ENCODE peak calls at places on chromosomes 6 and 20, in ten cellular contexts. B is T1000; P is activated naive CD4-positive, alpha-beta T cell treated with Interleukin-2 at 50 U/mL for 16 hours; F is NCI-H1417; V is glutamatergic neuron; C is mucosa of gallbladder; L is AG09309; Y is HL-60; W is GM20000; M is GM23338. Z is an unnamed sample.

GRCh38 chr20:39249798-39250197 is 287.7 kb downstream of the DHX35 start:
- DNase-seq in B (no peak), P (no peak), F (peak; percentile 41), V (no peak), C (no peak), L (no peak), Y (no peak), W (no peak), M (no peak), Z (no peak)

GRCh38 chr6:117502580-117502979 is 20.1 kb downstream of the DCBLD1 start:
- DNase-seq in B (no peak), P (no peak), F (no peak), V (no peak), C (no peak), L (no peak), Y (no peak), W (no peak), M (no peak), Z (no peak)

GRCh38 chr20:18077157-18077556 is 19.4 kb upstream of the OVOL2 start:
- DNase-seq in B (no peak), P (no peak), F (no peak), V (no peak), C (no peak), L (no peak), Y (no peak), W (no peak), M (peak; percentile 21), Z (no peak)

GRCh38 chr20:57583289-57584257 is 22.7 kb downstream of the PCK1 start:
- DNase-seq in B (no peak), P (no peak), F (no peak), V (no peak), C (no peak), L (no peak), Y (no peak), W (no peak), M (no peak), Z (no peak)

GRCh38 chr6:135531954-135532490 is 34.5 kb upstream of the AHI1 start:
- DNase-seq in B (no peak), P (no peak), F (no peak), V (no peak), C (no peak), L (no peak), Y (no peak), W (no peak), M (no peak), Z (no peak)

GRCh38 chr6:27553123-27553904 is 80.4 kb upstream of the ZNF184 start:
- DNase-seq in B (no peak), P (no peak), F (peak; percentile 35), V (no peak), C (no peak), L (no peak), Y (peak; percentile 33), W (peak; percentile 58), M (peak; percentile 77), Z (peak; percentile 88)

GRCh38 chr6:68296126-68296525 is 339.0 kb upstream of the ADGRB3 start:
- DNase-seq in B (no peak), P (no peak), F (no peak), V (no peak), C (no peak), L (no peak), Y (no peak), W (no peak), M (no peak), Z (no peak)

GRCh38 chr20:62832212-62832922 is 15.5 kb downstream of the COL9A3 start:
- DNase-seq in B (no peak), P (no peak), F (peak; percentile 33), V (peak; percentile 50), C (peak; percentile 32), L (no peak), Y (peak; percentile 98), W (peak; percentile 74), M (peak; percentile 48), Z (peak; percentile 67)

GRCh38 chr6:3965071-3965718 is 113.7 kb downstream of the FAM217A start:
- DNase-seq in B (peak; percentile 11), P (no peak), F (no peak), V (no peak), C (no peak), L (no peak), Y (no peak), W (no peak), M (no peak), Z (no peak)

GRCh38 chr20:50320910-50321796 is 130.5 kb downstream of the CEBPB start:
- DNase-seq in B (peak; percentile 98), P (peak; percentile 22), F (no peak), V (peak; percentile 76), C (peak; percentile 86), L (no peak), Y (no peak), W (no peak), M (peak; percentile 91), Z (peak; percentile 28)

GRCh38 chr6:70327036-70327435 is 24.2 kb upstream of the COL9A1 start:
- DNase-seq in B (no peak), P (no peak), F (no peak), V (no peak), C (no peak), L (no peak), Y (no peak), W (no peak), M (no peak), Z (no peak)

GRCh38 chr6:1143655-1144054 is 168.2 kb upstream of the FOXQ1 start:
- DNase-seq in B (no peak), P (no peak), F (no peak), V (no peak), C (no peak), L (no peak), Y (no peak), W (no peak), M (no peak), Z (no peak)

GRCh38 chr6:170211404-170212025 is 79.4 kb downstream of the DLL1 start:
- DNase-seq in B (no peak), P (no peak), F (no peak), V (no peak), C (peak; percentile 5), L (no peak), Y (no peak), W (no peak), M (no peak), Z (no peak)

GRCh38 chr20:62617711-62618483 is 24.4 kb upstream of the SLCO4A1 start:
- DNase-seq in B (no peak), P (peak; percentile 58), F (no peak), V (no peak), C (no peak), L (no peak), Y (peak; percentile 80), W (peak; percentile 70), M (no peak), Z (peak; percentile 71)

GRCh38 chr20:14401479-14402138 is 64.2 kb upstream of the FLRT3 start:
- DNase-seq in B (no peak), P (no peak), F (peak; percentile 91), V (no peak), C (no peak), L (no peak), Y (no peak), W (no peak), M (peak; percentile 12), Z (peak; percentile 8)

GRCh38 chr20:1965520-1966278 is 28.2 kb downstream of the PDYN start:
- DNase-seq in B (no peak), P (peak; percentile 84), F (peak; percentile 92), V (peak; percentile 90), C (peak; percentile 57), L (no peak), Y (peak; percentile 79), W (peak; percentile 81), M (peak; percentile 90), Z (peak; percentile 78)

GRCh38 chr20:18729426-18729825 is 84.2 kb upstream of the SCP2D1 start:
- DNase-seq in B (no peak), P (no peak), F (peak; percentile 48), V (no peak), C (no peak), L (no peak), Y (no peak), W (no peak), M (no peak), Z (no peak)

GRCh38 chr6:129282053-129282452 is 399.1 kb downstream of the LAMA2 start:
- DNase-seq in B (no peak), P (no peak), F (no peak), V (no peak), C (no peak), L (no peak), Y (no peak), W (no peak), M (no peak), Z (no peak)

GRCh38 chr6:105184921-105185320 is 5.1 kb upstream of the POPDC3 start:
- DNase-seq in B (no peak), P (no peak), F (no peak), V (no peak), C (no peak), L (no peak), Y (no peak), W (no peak), M (no peak), Z (no peak)

GRCh38 chr6:126661646-126662045 is 321.7 kb downstream of the CENPW start:
- DNase-seq in B (no peak), P (no peak), F (no peak), V (no peak), C (no peak), L (peak; percentile 62), Y (no peak), W (no peak), M (no peak), Z (no peak)

GRCh38 chr6:144064402-144064830 is 31.0 kb downstream of the SF3B5 start:
- DNase-seq in B (no peak), P (peak; percentile 79), F (peak; percentile 83), V (peak; percentile 27), C (peak; percentile 18), L (no peak), Y (peak; percentile 51), W (peak; percentile 69), M (peak; percentile 66), Z (peak; percentile 67)

GRCh38 chr6:3267162-3267561 is 8.4 kb downstream of the PSMG4 start:
- DNase-seq in B (no peak), P (no peak), F (no peak), V (no peak), C (no peak), L (no peak), Y (no peak), W (no peak), M (no peak), Z (no peak)

GRCh38 chr6:39092124-39092523 is 22.9 kb downstream of the SAYSD1 start:
- DNase-seq in B (no peak), P (no peak), F (peak; percentile 84), V (no peak), C (no peak), L (no peak), Y (no peak), W (no peak), M (peak; percentile 82), Z (peak; percentile 29)

GRCh38 chr20:63582382-63583063 is 8.5 kb upstream of the HELZ2 start:
- DNase-seq in B (no peak), P (no peak), F (no peak), V (no peak), C (no peak), L (no peak), Y (no peak), W (no peak), M (no peak), Z (no peak)

GRCh38 chr6:165872311-165872710 is 209.3 kb upstream of the PDE10A start:
- DNase-seq in B (no peak), P (no peak), F (no peak), V (no peak), C (no peak), L (no peak), Y (no peak), W (no peak), M (no peak), Z (no peak)

GRCh38 chr6:121405306-121405705 is 30.1 kb upstream of the GJA1 start:
- DNase-seq in B (no peak), P (no peak), F (no peak), V (no peak), C (no peak), L (no peak), Y (no peak), W (no peak), M (no peak), Z (no peak)

GRCh38 chr6:93454533-93454932 is 35.2 kb upstream of the EPHA7 start:
- DNase-seq in B (no peak), P (no peak), F (no peak), V (no peak), C (no peak), L (no peak), Y (no peak), W (no peak), M (peak; percentile 59), Z (no peak)

Z was measured in GM12865.